ENCODE peak calls at places on chromosomes 12 and 14, in nine cellular contexts. U is ascending aorta, Z is right lobe of liver, M is fibroblast of villous mesenchyme, J is pancreas, A is heart right ventricle, W is left lung, V is PC-3, S is choroid plexus epithelial cell. N is an unnamed sample.

GRCh38 chr14:67784244-67784823 is 32.1 kb downstream of the ZFYVE26 start:
- DNase-seq in A (no peak), S (no peak), W (no peak), Z (no peak), V (no peak), M (no peak), J (no peak), U (no peak), N (no peak)

GRCh38 chr12:68745376-68745903 is 536 bp upstream of the SLC35E3 start:
- DNase-seq in U (no peak), M (no peak), Z (no peak), S (peak), J (no peak), W (no peak), V (no peak), A (no peak), N (no peak)

GRCh38 chr12:18250313-18250916 is 10.9 kb upstream of the PIK3C2G start:
- DNase-seq in V (peak), M (peak), S (peak), Z (no peak), W (no peak), J (no peak), A (peak), U (no peak), N (peak)

GRCh38 chr14:60968671-60969070 is 12.2 kb downstream of the TRMT5 start:
- DNase-seq in S (no peak), Z (no peak), U (no peak), A (no peak), V (no peak), W (no peak), M (no peak), J (no peak), N (no peak)

GRCh38 chr14:52275372-52275771 is 7.9 kb downstream of the PTGDR start:
- DNase-seq in U (no peak), Z (no peak), V (no peak), W (no peak), A (no peak), J (no peak), M (no peak), S (no peak), N (no peak)

GRCh38 chr14:36665887-36666415 is 4.3 kb downstream of the PAX9 start:
- DNase-seq in J (no peak), U (no peak), W (no peak), A (no peak), S (no peak), Z (no peak), M (no peak), V (peak), N (no peak)

GRCh38 chr14:106069786-106070185 is 543.4 kb downstream of the TMEM121 start:
- DNase-seq in S (no peak), J (no peak), M (no peak), A (no peak), V (no peak), W (no peak), Z (no peak), U (no peak), N (no peak)

GRCh38 chr12:48296586-48297396 is 53.9 kb downstream of the ZNF641 start:
- DNase-seq in U (peak), A (peak), Z (peak), V (peak), W (peak), J (peak), M (peak), S (peak), N (peak)

GRCh38 chr12:31861360-31861759 is 97.9 kb upstream of the RESF1 start:
- DNase-seq in Z (no peak), S (no peak), J (no peak), V (no peak), W (no peak), U (no peak), A (no peak), M (no peak), N (no peak)

GRCh38 chr12:106288510-106289195 is 13.9 kb upstream of the TCP11L2 start:
- DNase-seq in J (no peak), Z (no peak), U (no peak), A (no peak), W (no peak), V (peak), M (peak), S (peak), N (peak)

GRCh38 chr12:30624009-30624408 is 71.7 kb downstream of the IPO8 start:
- DNase-seq in S (no peak), W (no peak), J (no peak), A (no peak), U (no peak), V (no peak), M (no peak), Z (no peak), N (no peak)

GRCh38 chr12:39103552-39104165 is 198.3 kb upstream of the CPNE8 start:
- DNase-seq in Z (no peak), U (no peak), S (peak), M (peak), W (no peak), J (no peak), V (peak), A (peak), N (peak)

GRCh38 chr14:73266317-73266716 is 29.0 kb downstream of the PAPLN start:
- DNase-seq in S (no peak), Z (no peak), J (no peak), V (no peak), A (no peak), U (no peak), W (no peak), M (no peak), N (no peak)

GRCh38 chr14:36524874-36525745 is 5.1 kb upstream of the NKX2-1 start:
- DNase-seq in S (no peak), U (no peak), Z (no peak), J (no peak), V (peak), M (peak), W (peak), A (no peak), N (no peak)

GRCh38 chr12:59858508-59858907 is 262.7 kb downstream of the SLC16A7 start:
- DNase-seq in J (peak), S (no peak), V (no peak), A (no peak), U (no peak), Z (peak), W (no peak), M (no peak), N (no peak)
- H3K4me3 ChIP-seq in J (no peak), S (no peak), V (no peak), A (no peak), U (no peak), Z (no peak), W (no peak), M (no peak), N (no peak)

DNA sequence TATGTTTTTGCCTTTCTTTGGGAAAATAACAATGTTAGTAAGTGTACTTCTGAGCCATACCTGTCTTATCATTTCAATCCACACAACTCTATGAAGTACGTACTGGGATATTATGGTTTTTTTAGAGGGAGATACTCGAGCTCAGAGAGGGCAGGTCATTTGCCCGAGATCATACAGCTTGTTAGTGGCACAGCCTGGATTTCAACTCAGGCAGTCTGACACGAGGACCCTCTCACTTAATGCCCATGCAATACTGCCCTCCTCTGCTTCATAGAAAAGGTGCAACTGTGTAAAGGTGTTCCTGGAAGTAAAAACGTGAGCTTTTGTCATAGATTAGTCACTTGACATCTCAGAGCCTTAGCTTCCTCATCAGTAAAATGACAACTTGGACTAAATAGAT is 128.0 kb downstream of the NDUFA12 start:
- DNase-seq in A (no peak), Z (no peak), V (peak), J (no peak), M (peak), U (no peak), W (no peak), S (peak), N (no peak)
- TF ChIP-seq CTCF in A (peak), Z (peak), V (peak), J (no peak), M (peak), U (no peak), W (no peak), S (peak), N (no peak)

GRCh38 chr12:88946377-88946997 is 366.2 kb upstream of the KITLG start:
- DNase-seq in S (peak), U (no peak), M (peak), A (peak), V (no peak), J (no peak), W (no peak), Z (no peak), N (peak)
- H3K4me3 ChIP-seq in S (no peak), U (no peak), M (no peak), A (no peak), V (no peak), J (no peak), W (no peak), Z (no peak), N (no peak)

GRCh38 chr14:24279301-24280186 is 8.1 kb upstream of the RABGGTA start:
- DNase-seq in Z (no peak), J (no peak), M (no peak), U (no peak), A (peak), W (no peak), V (peak), S (no peak), N (no peak)
- TF ChIP-seq CTCF in Z (peak), J (no peak), M (peak), U (no peak), A (peak), W (no peak), V (peak), S (peak), N (peak)

GRCh38 chr12:52818376-52818775 is 4.5 kb upstream of the KRT4 start:
- DNase-seq in V (no peak), W (no peak), M (no peak), S (no peak), J (no peak), U (no peak), A (no peak), Z (no peak), N (no peak)
- H3K4me3 ChIP-seq in V (no peak), W (no peak), M (no peak), S (no peak), J (no peak), U (no peak), A (no peak), Z (no peak), N (no peak)

GRCh38 chr12:55703288-55703687 is 4.4 kb downstream of the ITGA7 start:
- DNase-seq in W (no peak), J (no peak), Z (peak), V (no peak), A (peak), M (no peak), U (peak), S (no peak), N (no peak)
- TF ChIP-seq CTCF in W (no peak), J (no peak), Z (no peak), V (no peak), A (no peak), M (no peak), U (no peak), S (no peak), N (no peak)

N was measured in AG10803.